ENCODE peak calls at places on chromosome 15, in eight cellular contexts. One of them, this sample, is unnamed.

GRCh38 chr15:25545017-25545416 is 106.2 kb upstream of the UBE3A start:
- DNase-seq in cardiac muscle cell: no peak
- DNase-seq in IMR-90: peak; percentile 47
- DNase-seq in A673: no peak
- DNase-seq in brain microvascular endothelial cell: no peak
- DNase-seq in uterus: no peak
- DNase-seq in effector memory CD4-positive, alpha-beta T cell: no peak
- DNase-seq in CD8-positive, alpha-beta T cell: no peak
- DNase-seq in this sample: no peak

GRCh38 chr15:37015476-37015875 is 84.9 kb downstream of the MEIS2 start:
- DNase-seq in cardiac muscle cell: no peak
- DNase-seq in IMR-90: no peak
- DNase-seq in A673: peak; percentile 14
- DNase-seq in brain microvascular endothelial cell: no peak
- DNase-seq in uterus: no peak
- DNase-seq in effector memory CD4-positive, alpha-beta T cell: no peak
- DNase-seq in CD8-positive, alpha-beta T cell: no peak
- DNase-seq in this sample: peak; percentile 19

GRCh38 chr15:25739687-25740121 is 123.4 kb downstream of the ATP10A start:
- DNase-seq in cardiac muscle cell: peak; percentile 46
- DNase-seq in IMR-90: peak; percentile 64
- DNase-seq in A673: no peak
- DNase-seq in brain microvascular endothelial cell: peak; percentile 43
- DNase-seq in uterus: no peak
- DNase-seq in effector memory CD4-positive, alpha-beta T cell: no peak
- DNase-seq in CD8-positive, alpha-beta T cell: peak; percentile 44
- DNase-seq in this sample: peak; percentile 74

GRCh38 chr15:53512029-53512428 is 247.4 kb downstream of the WDR72 start:
- DNase-seq in cardiac muscle cell: no peak
- DNase-seq in IMR-90: no peak
- DNase-seq in A673: no peak
- DNase-seq in brain microvascular endothelial cell: no peak
- DNase-seq in uterus: no peak
- DNase-seq in effector memory CD4-positive, alpha-beta T cell: no peak
- DNase-seq in CD8-positive, alpha-beta T cell: no peak
- DNase-seq in this sample: no peak

GRCh38 chr15:86139828-86140227 is 60.2 kb downstream of the AGBL1 start:
- DNase-seq in cardiac muscle cell: no peak
- DNase-seq in IMR-90: no peak
- DNase-seq in A673: peak; percentile 19
- DNase-seq in brain microvascular endothelial cell: no peak
- DNase-seq in uterus: no peak
- DNase-seq in effector memory CD4-positive, alpha-beta T cell: no peak
- DNase-seq in CD8-positive, alpha-beta T cell: no peak
- DNase-seq in this sample: peak; percentile 46

GRCh38 chr15:64246364-64247189 is 83.8 kb upstream of the PPIB start:
- DNase-seq in cardiac muscle cell: no peak
- DNase-seq in IMR-90: peak; percentile 93
- DNase-seq in A673: peak; percentile 77
- DNase-seq in brain microvascular endothelial cell: peak; percentile 93
- DNase-seq in uterus: no peak
- DNase-seq in effector memory CD4-positive, alpha-beta T cell: no peak
- DNase-seq in CD8-positive, alpha-beta T cell: no peak
- DNase-seq in this sample: no peak

GRCh38 chr15:66682865-66683264 is 19.2 kb upstream of the SMAD6 start:
- DNase-seq in cardiac muscle cell: no peak
- DNase-seq in IMR-90: peak; percentile 43
- DNase-seq in A673: no peak
- DNase-seq in brain microvascular endothelial cell: peak; percentile 38
- DNase-seq in uterus: no peak
- DNase-seq in effector memory CD4-positive, alpha-beta T cell: no peak
- DNase-seq in CD8-positive, alpha-beta T cell: no peak
- DNase-seq in this sample: no peak

GRCh38 chr15:83928878-83929418 is 275.0 kb downstream of the ADAMTSL3 start:
- DNase-seq in cardiac muscle cell: no peak
- DNase-seq in IMR-90: no peak
- DNase-seq in A673: no peak
- DNase-seq in brain microvascular endothelial cell: no peak
- DNase-seq in uterus: no peak
- DNase-seq in effector memory CD4-positive, alpha-beta T cell: no peak
- DNase-seq in CD8-positive, alpha-beta T cell: no peak
- DNase-seq in this sample: no peak

GRCh38 chr15:74210729-74211128 is 8.1 kb upstream of the STRA6 start:
- DNase-seq in cardiac muscle cell: no peak
- DNase-seq in IMR-90: no peak
- DNase-seq in A673: no peak
- DNase-seq in brain microvascular endothelial cell: no peak
- DNase-seq in uterus: no peak
- DNase-seq in effector memory CD4-positive, alpha-beta T cell: no peak
- DNase-seq in CD8-positive, alpha-beta T cell: no peak
- DNase-seq in this sample: no peak

GRCh38 chr15:82137261-82137660 is 91.4 kb upstream of the MEX3B start:
- DNase-seq in cardiac muscle cell: no peak
- DNase-seq in IMR-90: no peak
- DNase-seq in A673: no peak
- DNase-seq in brain microvascular endothelial cell: peak; percentile 41
- DNase-seq in uterus: no peak
- DNase-seq in effector memory CD4-positive, alpha-beta T cell: no peak
- DNase-seq in CD8-positive, alpha-beta T cell: no peak
- DNase-seq in this sample: no peak

GRCh38 chr15:80480171-80480811 is 76.1 kb downstream of the ARNT2 start:
- DNase-seq in cardiac muscle cell: no peak
- DNase-seq in IMR-90: no peak
- DNase-seq in A673: no peak
- DNase-seq in brain microvascular endothelial cell: peak; percentile 47
- DNase-seq in uterus: no peak
- DNase-seq in effector memory CD4-positive, alpha-beta T cell: no peak
- DNase-seq in CD8-positive, alpha-beta T cell: no peak
- DNase-seq in this sample: no peak

GRCh38 chr15:54094661-54095060 is 116.4 kb downstream of the UNC13C start:
- DNase-seq in cardiac muscle cell: no peak
- DNase-seq in IMR-90: no peak
- DNase-seq in A673: no peak
- DNase-seq in brain microvascular endothelial cell: no peak
- DNase-seq in uterus: no peak
- DNase-seq in effector memory CD4-positive, alpha-beta T cell: no peak
- DNase-seq in CD8-positive, alpha-beta T cell: no peak
- DNase-seq in this sample: no peak

GRCh38 chr15:26132786-26133185 is 269.7 kb upstream of the ATP10A start:
- DNase-seq in cardiac muscle cell: no peak
- DNase-seq in IMR-90: no peak
- DNase-seq in A673: peak; percentile 17
- DNase-seq in brain microvascular endothelial cell: no peak
- DNase-seq in uterus: no peak
- DNase-seq in effector memory CD4-positive, alpha-beta T cell: no peak
- DNase-seq in CD8-positive, alpha-beta T cell: no peak
- DNase-seq in this sample: peak; percentile 25

GRCh38 chr15:99508807-99509311 is 56.9 kb upstream of the MEF2A start:
- DNase-seq in cardiac muscle cell: no peak
- DNase-seq in IMR-90: no peak
- DNase-seq in A673: no peak
- DNase-seq in brain microvascular endothelial cell: no peak
- DNase-seq in uterus: no peak
- DNase-seq in effector memory CD4-positive, alpha-beta T cell: no peak
- DNase-seq in CD8-positive, alpha-beta T cell: no peak
- DNase-seq in this sample: no peak

GRCh38 chr15:70066004-70066403 is 31.7 kb downstream of the TLE3 start:
- DNase-seq in cardiac muscle cell: no peak
- DNase-seq in IMR-90: no peak
- DNase-seq in A673: no peak
- DNase-seq in brain microvascular endothelial cell: no peak
- DNase-seq in uterus: no peak
- DNase-seq in effector memory CD4-positive, alpha-beta T cell: no peak
- DNase-seq in CD8-positive, alpha-beta T cell: no peak
- DNase-seq in this sample: peak; percentile 72

GRCh38 chr15:70068783-70069565 is 28.7 kb downstream of the TLE3 start:
- DNase-seq in cardiac muscle cell: no peak
- DNase-seq in IMR-90: no peak
- DNase-seq in A673: no peak
- DNase-seq in brain microvascular endothelial cell: no peak
- DNase-seq in uterus: no peak
- DNase-seq in effector memory CD4-positive, alpha-beta T cell: no peak
- DNase-seq in CD8-positive, alpha-beta T cell: no peak
- DNase-seq in this sample: no peak

GRCh38 chr15:70066422-70066821 is 31.3 kb downstream of the TLE3 start:
- DNase-seq in cardiac muscle cell: no peak
- DNase-seq in IMR-90: peak; percentile 68
- DNase-seq in A673: no peak
- DNase-seq in brain microvascular endothelial cell: no peak
- DNase-seq in uterus: no peak
- DNase-seq in effector memory CD4-positive, alpha-beta T cell: no peak
- DNase-seq in CD8-positive, alpha-beta T cell: no peak
- DNase-seq in this sample: no peak

GRCh38 chr15:70065006-70065722 is 32.6 kb downstream of the TLE3 start:
- DNase-seq in cardiac muscle cell: no peak
- DNase-seq in IMR-90: no peak
- DNase-seq in A673: no peak
- DNase-seq in brain microvascular endothelial cell: no peak
- DNase-seq in uterus: no peak
- DNase-seq in effector memory CD4-positive, alpha-beta T cell: no peak
- DNase-seq in CD8-positive, alpha-beta T cell: no peak
- DNase-seq in this sample: no peak

GRCh38 chr15:70067011-70067410 is 30.7 kb downstream of the TLE3 start:
- DNase-seq in cardiac muscle cell: no peak
- DNase-seq in IMR-90: no peak
- DNase-seq in A673: no peak
- DNase-seq in brain microvascular endothelial cell: no peak
- DNase-seq in uterus: no peak
- DNase-seq in effector memory CD4-positive, alpha-beta T cell: no peak
- DNase-seq in CD8-positive, alpha-beta T cell: no peak
- DNase-seq in this sample: no peak
- H3K36me3 ChIP-seq in cardiac muscle cell: peaks cover 6% of the 10 kb centered on the region
- H3K36me3 ChIP-seq in IMR-90: peaks cover 56% of the 10 kb centered on the region
- H3K36me3 ChIP-seq in A673: peaks cover 66% of the 10 kb centered on the region
- H3K36me3 ChIP-seq in brain microvascular endothelial cell: peaks cover 62% of the 10 kb centered on the region
- H3K36me3 ChIP-seq in uterus: no peaks in the 10 kb centered on the region
- H3K36me3 ChIP-seq in effector memory CD4-positive, alpha-beta T cell: peaks cover 86% of the 10 kb centered on the region
- H3K36me3 ChIP-seq in CD8-positive, alpha-beta T cell: peaks cover 55% of the 10 kb centered on the region
- H3K36me3 ChIP-seq in this sample: peaks cover 43% of the 10 kb centered on the region

DNA sequence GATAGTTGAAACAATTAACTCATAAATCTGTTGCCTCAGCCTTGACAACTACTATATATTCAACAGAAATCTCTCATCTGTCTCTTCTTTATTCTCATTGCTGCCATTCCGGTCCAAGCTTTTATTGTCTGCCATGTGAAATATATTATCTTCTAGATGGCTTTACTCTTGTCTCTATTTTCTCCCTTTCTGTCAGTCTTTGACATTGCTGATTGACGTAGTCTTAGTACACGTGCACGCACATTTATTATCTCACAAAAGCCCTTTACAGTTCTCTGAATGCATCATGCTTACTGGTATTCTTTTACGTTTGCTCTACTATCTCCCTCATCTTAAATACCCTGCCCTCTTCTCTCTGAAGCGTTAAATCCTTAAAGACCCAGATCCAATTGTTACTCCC is 5.6 kb downstream of the PDIA3 start:
- DNase-seq in cardiac muscle cell: no peak
- DNase-seq in IMR-90: no peak
- DNase-seq in A673: no peak
- DNase-seq in brain microvascular endothelial cell: no peak
- DNase-seq in uterus: no peak
- DNase-seq in effector memory CD4-positive, alpha-beta T cell: no peak
- DNase-seq in CD8-positive, alpha-beta T cell: no peak
- DNase-seq in this sample: no peak
- H3K4me3 ChIP-seq in cardiac muscle cell: no peak overlapping the region
- H3K4me3 ChIP-seq in IMR-90: no peak overlapping the region
- H3K4me3 ChIP-seq in A673: no peak overlapping the region
- H3K4me3 ChIP-seq in brain microvascular endothelial cell: no peak overlapping the region
- H3K4me3 ChIP-seq in uterus: no peak overlapping the region
- H3K4me3 ChIP-seq in effector memory CD4-positive, alpha-beta T cell: no peak overlapping the region
- H3K4me3 ChIP-seq in CD8-positive, alpha-beta T cell: no peak overlapping the region
- H3K4me3 ChIP-seq in this sample: no peak overlapping the region

DNA sequence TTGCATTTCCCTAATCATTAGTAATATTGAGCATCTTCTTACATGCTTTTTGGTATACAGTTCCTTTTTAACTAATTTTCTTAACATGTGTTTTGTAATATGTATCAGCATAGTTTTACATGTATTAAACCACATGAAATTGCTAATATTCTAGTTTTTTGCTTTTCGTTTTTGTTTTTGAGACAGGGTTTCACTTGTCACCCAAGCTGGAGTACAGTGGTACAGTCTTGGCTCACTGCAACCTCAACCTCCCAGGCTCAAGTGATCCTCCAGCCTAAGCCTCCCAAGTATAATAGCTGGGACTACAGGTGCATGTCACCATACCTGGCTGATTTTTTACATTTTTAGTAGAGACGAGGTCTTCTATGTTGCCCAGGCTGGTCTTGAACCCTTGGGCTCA is 4.4 kb upstream of the ISG20 start:
- DNase-seq in cardiac muscle cell: no peak
- DNase-seq in IMR-90: no peak
- DNase-seq in A673: no peak
- DNase-seq in brain microvascular endothelial cell: no peak
- DNase-seq in uterus: no peak
- DNase-seq in effector memory CD4-positive, alpha-beta T cell: no peak
- DNase-seq in CD8-positive, alpha-beta T cell: no peak
- DNase-seq in this sample: no peak
- H3K36me3 ChIP-seq in cardiac muscle cell: peaks cover 7% of the 10 kb centered on the region
- H3K36me3 ChIP-seq in IMR-90: peaks cover 35% of the 10 kb centered on the region
- H3K36me3 ChIP-seq in A673: peaks cover 31% of the 10 kb centered on the region
- H3K36me3 ChIP-seq in brain microvascular endothelial cell: peaks cover 39% of the 10 kb centered on the region
- H3K36me3 ChIP-seq in uterus: no peaks in the 10 kb centered on the region
- H3K36me3 ChIP-seq in effector memory CD4-positive, alpha-beta T cell: peaks cover 24% of the 10 kb centered on the region
- H3K36me3 ChIP-seq in CD8-positive, alpha-beta T cell: peaks cover 9% of the 10 kb centered on the region
- H3K36me3 ChIP-seq in this sample: peaks cover 27% of the 10 kb centered on the region

DNA sequence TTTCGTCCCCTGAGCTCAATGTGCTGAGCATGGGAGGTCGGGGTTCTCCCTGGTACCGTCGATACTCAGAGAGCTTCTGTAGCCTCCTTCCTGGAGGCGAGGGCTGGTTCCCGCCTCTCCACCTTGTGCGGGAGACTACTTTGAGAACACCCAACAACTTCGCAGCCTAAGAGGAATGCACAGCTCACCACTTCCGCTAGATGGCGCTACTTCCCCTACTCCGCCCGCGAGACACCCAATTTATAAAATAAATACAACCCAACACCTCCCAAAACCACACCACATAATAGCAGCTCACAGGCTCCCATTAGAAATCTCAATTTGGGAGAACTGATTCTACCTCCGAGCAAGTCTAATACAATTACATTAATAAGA is 1.2 kb downstream of the RGMA start:
- DNase-seq in cardiac muscle cell: peak; percentile 72
- DNase-seq in IMR-90: peak; percentile 5
- DNase-seq in A673: peak; percentile 83
- DNase-seq in brain microvascular endothelial cell: peak; percentile 43
- DNase-seq in uterus: peak; percentile 84
- DNase-seq in effector memory CD4-positive, alpha-beta T cell: peak; percentile 49
- DNase-seq in CD8-positive, alpha-beta T cell: peak; percentile 56
- DNase-seq in this sample: peak; percentile 86
- H3K4me3 ChIP-seq in cardiac muscle cell: peak overlapping the region; percentile 27
- H3K4me3 ChIP-seq in IMR-90: no peak overlapping the region
- H3K4me3 ChIP-seq in A673: peak overlapping the region; percentile 47
- H3K4me3 ChIP-seq in brain microvascular endothelial cell: no peak overlapping the region
- H3K4me3 ChIP-seq in uterus: peak overlapping the region; percentile 50
- H3K4me3 ChIP-seq in effector memory CD4-positive, alpha-beta T cell: peak overlapping the region; percentile 46
- H3K4me3 ChIP-seq in CD8-positive, alpha-beta T cell: peak overlapping the region; percentile 32
- H3K4me3 ChIP-seq in this sample: peak overlapping the region; percentile 57